ENCODE peak calls at places on chromosome 22, in four cellular contexts. E is K562, W is H1, P is HepG2. L is an unnamed sample.

GRCh38 chr22:45101828-45102227 is 61.9 kb upstream of the NUP50 start:
- DNase-seq in E (peak; percentile 44), W (no peak), P (peak; percentile 67), L (peak; percentile 30)

GRCh38 chr22:22150457-22150856 is 94.1 kb upstream of the VPREB1 start:
- DNase-seq in E (no peak), P (no peak), W (no peak), L (no peak)

GRCh38 chr22:19505735-19506126 is 18.5 kb downstream of the CLDN5 start:
- DNase-seq in E (no peak), P (no peak), W (no peak), L (no peak)

GRCh38 chr22:39317084-39317755 is 2.2 kb downstream of the RPL3 start:
- DNase-seq in E (no peak), W (no peak), P (no peak), L (no peak)

GRCh38 chr22:24155597-24156145 is 25.6 kb upstream of the SUSD2 start:
- DNase-seq in P (peak; percentile 32), W (no peak), E (peak; percentile 11), L (peak; percentile 72)

GRCh38 chr22:26757496-26757895 is 100.1 kb downstream of the MIAT start:
- DNase-seq in P (no peak), E (no peak), W (no peak), L (no peak)

GRCh38 chr22:27598792-27599191 is 202.8 kb downstream of the MN1 start:
- DNase-seq in P (no peak), E (no peak), W (no peak), L (no peak)

GRCh38 chr22:24703101-24703500 is 71.4 kb downstream of the PIWIL3 start:
- DNase-seq in W (no peak), P (peak; percentile 70), E (peak; percentile 27), L (no peak)

GRCh38 chr22:49372111-49372529 is 455.6 kb downstream of the BRD1 start:
- DNase-seq in P (no peak), E (no peak), W (no peak), L (no peak)

GRCh38 chr22:31244044-31244942 is 32.2 kb downstream of the LIMK2 start:
- DNase-seq in W (peak; percentile 59), P (peak; percentile 43), E (no peak), L (peak; percentile 82)

GRCh38 chr22:23762866-23763578 is at the start of gene C22orf15:
- DNase-seq in P (no peak), W (no peak), E (no peak), L (peak; percentile 28)

GRCh38 chr22:26170112-26170492 is 840 bp downstream of the SEZ6L start:
- DNase-seq in E (no peak), P (no peak), W (no peak), L (no peak)

GRCh38 chr22:20751185-20751851 is 22.6 kb upstream of the SERPIND1 start:
- DNase-seq in E (no peak), W (no peak), P (no peak), L (peak; percentile 7)

GRCh38 chr22:38203090-38203810 is 1.5 kb downstream of the MAFF start:
- DNase-seq in E (no peak), P (peak; percentile 46), W (no peak), L (peak; percentile 54)

GRCh38 chr22:28813772-28814518 is 13.6 kb upstream of the XBP1 start:
- DNase-seq in W (no peak), P (peak; percentile 99), E (no peak), L (no peak)

DNA sequence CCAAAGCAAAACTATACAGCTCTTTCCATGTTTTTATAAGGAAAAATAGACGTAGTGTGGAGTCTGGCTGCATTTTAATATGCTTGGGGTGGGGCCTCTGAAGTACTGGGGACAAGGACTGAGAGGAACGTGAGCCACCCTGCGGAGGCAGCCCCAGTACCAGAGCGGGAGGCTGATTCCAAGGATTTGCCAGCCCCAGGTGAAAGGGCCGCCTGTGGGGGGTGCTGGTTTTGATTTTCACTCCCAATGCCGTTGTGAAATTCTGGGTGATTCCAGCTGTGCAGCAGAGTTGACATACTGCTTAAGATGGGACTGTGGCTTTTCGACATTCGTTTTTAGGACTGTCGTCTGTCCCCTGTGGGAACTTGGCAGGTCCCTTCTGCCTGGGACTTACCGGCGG is 370.8 kb downstream of the TBC1D22A start:
- DNase-seq in W (no peak), E (no peak), P (no peak), L (no peak)
- TF ChIP-seq JUN in W (no peak), E (no peak), P (no peak), L (no peak)

DNA sequence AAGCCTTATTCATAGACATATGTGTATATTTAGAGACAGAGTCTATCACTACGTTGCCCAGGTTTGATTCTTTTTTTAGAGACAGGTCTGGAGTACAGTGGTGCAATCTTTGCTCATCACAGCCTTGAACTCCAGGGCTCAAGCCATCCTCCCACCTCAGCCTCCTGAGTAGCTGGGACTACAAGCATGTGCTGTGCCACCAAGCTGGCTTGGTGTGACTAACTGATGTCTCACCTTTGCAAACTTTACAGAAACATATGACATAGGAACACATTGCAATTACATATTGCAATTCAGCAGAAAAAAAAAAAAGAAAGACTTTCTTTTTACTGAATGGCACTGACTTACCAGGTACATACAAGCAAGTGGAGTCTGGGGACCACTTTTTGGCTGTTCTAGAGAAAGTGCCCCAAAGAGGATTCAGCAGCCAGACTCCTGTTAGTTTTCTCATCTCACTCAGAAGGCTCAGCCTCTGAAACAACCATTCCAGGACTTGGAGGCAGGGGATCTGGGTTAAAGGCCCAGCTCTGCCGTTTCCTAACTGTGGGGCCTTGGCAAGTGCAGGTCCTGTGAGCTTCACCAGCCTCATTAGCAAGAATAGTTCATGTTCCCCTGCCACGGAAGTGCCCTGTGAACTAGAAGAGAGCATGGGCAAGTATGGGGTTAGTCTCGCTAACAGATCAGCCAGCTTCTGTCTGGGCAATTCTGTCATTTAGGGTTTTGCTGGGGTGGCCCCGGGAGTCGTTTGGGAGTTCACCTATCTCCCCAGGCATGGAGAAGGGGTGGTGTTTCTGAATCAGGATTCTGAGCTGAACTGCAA is 11.2 kb upstream of the NFAM1 start:
- DNase-seq in P (no peak), W (no peak), E (no peak), L (no peak)
- H2AFZ ChIP-seq in P (peak overlapping the region; percentile 93), W (peak overlapping the region; percentile 74), E (peak overlapping the region; percentile 90), L (peak overlapping the region; percentile 99)

DNA sequence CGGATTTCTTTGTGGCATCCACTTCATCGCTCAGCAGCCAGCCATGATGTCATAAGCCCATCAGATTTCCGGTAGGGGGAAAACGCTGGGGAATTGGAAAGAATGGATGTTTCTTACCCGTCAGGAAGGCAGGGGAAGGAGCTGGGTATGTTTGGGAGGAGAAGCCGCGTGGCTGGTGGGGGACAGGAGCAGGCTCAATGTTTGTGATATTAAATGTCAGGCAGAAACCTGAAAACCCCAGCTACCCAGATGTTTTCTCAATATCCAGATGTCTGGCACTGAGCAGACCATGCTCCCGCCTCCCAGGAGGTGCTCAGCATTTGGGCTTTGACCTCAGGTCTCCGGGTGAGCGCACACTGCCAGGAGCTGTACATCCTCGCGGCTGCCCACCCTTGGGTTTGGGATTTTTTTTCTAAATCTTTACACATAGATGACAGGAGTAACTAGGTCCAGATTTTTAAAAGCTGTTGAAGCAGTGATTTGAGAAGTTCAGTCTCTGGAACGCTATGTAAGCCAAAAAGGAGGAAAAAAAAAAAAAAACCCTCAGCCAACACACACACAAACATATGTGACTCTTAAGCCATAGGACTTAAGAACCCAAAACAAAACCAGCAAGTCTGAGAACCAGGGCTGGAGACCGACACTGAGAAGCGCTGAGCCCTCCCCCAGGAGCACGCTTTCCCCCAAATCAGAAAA is 67.4 kb downstream of the NFAM1 start:
- DNase-seq in E (no peak), P (no peak), W (no peak), L (peak; percentile 12)
- TF ChIP-seq JUN in E (no peak), P (no peak), W (no peak), L (no peak)

GRCh38 chr22:36334838-36335603 is 52.7 kb downstream of the MYH9 start:
- DNase-seq in P (no peak), W (no peak), E (peak; percentile 55), L (no peak)
- H2AFZ ChIP-seq in P (no peak overlapping the region), W (no peak overlapping the region), E (no peak overlapping the region), L (no peak overlapping the region)

GRCh38 chr22:47298017-47298820 is 535.8 kb downstream of the TBC1D22A start:
- DNase-seq in W (no peak), P (no peak), E (no peak), L (no peak)
- TF ChIP-seq JUN in W (no peak), P (no peak), E (no peak), L (no peak)

GRCh38 chr22:41800348-41801146 is at the start of gene CCDC134:
- DNase-seq in E (peak; percentile 93), P (peak; percentile 74), W (peak; percentile 50), L (peak; percentile 84)

GRCh38 chr22:41801886-41802285 is 1.4 kb downstream of the CCDC134 start:
- DNase-seq in E (no peak), W (no peak), P (no peak), L (no peak)

GRCh38 chr22:41798736-41799135 is 1.7 kb upstream of the CCDC134 start:
- DNase-seq in E (no peak), P (no peak), W (no peak), L (no peak)

GRCh38 chr22:41799486-41800347 is 762 bp upstream of the CCDC134 start:
- DNase-seq in E (peak; percentile 68), W (no peak), P (no peak), L (no peak)

DNA sequence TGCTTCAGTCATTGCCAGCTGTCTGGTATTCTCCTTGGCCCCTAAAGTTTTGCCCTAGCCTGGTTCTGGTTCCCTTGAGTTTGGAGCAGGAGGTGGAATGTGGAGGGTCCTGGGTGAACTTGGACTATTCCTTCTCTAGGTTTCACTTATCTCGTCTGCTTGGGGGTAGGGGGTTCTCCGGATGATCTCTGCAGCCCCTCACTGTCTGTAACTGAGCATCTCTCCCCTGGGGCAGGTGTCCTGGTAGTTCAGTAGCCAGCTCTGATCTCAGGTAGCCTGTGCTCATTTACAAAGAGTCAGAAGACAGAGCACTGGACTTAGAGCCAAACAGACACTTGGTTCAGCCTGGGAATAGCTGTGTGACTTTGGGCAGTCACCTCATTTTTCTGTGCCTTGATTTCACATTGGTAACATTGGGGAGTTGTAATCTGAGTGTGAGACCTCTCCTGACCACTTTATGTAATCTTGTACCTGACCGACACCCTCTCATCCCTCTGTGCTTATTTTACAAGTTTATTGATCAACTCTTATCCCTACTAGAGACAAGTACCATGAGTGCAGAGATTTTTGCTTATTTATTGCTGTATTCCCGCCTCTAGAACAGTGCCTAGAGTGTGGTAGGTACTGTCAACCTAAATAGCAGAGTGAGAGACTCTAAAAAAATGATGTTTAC is 804 bp downstream of the CCDC134 start:
- DNase-seq in P (no peak), E (no peak), W (no peak), L (no peak)
- H2AFZ ChIP-seq in P (peak overlapping the region; percentile 31), E (peak overlapping the region; percentile 94), W (peak overlapping the region; percentile 25), L (peak overlapping the region; percentile 86)